ENCODE peak calls at places on chromosomes 7 and 10, in four cellular contexts. C, J, U and D are unnamed samples.

GRCh38 chr10:71726673-71727428 is 7.3 kb upstream of the C10orf105 start:
- DNase-seq in U (peak), C (no peak), J (no peak), D (peak)

GRCh38 chr10:110498982-110499795 is 1.5 kb downstream of the DUSP5 start:
- DNase-seq in J (no peak), U (peak), C (peak), D (no peak)

GRCh38 chr10:88004451-88004850 is 141.0 kb downstream of the PTEN start:
- DNase-seq in J (no peak), C (no peak), U (no peak), D (no peak)

GRCh38 chr7:128874140-128875031 is 11.7 kb downstream of the ATP6V1F start:
- DNase-seq in J (no peak), C (peak), U (no peak), D (no peak)

GRCh38 chr7:139774376-139774775 is 3.4 kb downstream of the HIPK2 start:
- DNase-seq in C (no peak), J (no peak), U (no peak), D (no peak)

GRCh38 chr7:92158660-92159575 is 20.0 kb downstream of the LRRD1 start:
- DNase-seq in C (no peak), J (no peak), U (no peak), D (no peak)

GRCh38 chr7:133703547-133703946 is 423.6 kb upstream of the LRGUK start:
- DNase-seq in U (no peak), J (no peak), C (no peak), D (no peak)

GRCh38 chr10:124648738-124649137 is 95.4 kb downstream of the FAM53B start:
- DNase-seq in J (no peak), U (peak), C (no peak), D (peak)

GRCh38 chr10:76117949-76118348 is 686.5 kb downstream of the LRMDA start:
- DNase-seq in J (no peak), U (no peak), C (no peak), D (no peak)

GRCh38 chr7:151087247-151088018 is 1.2 kb downstream of the AGAP3 start:
- DNase-seq in U (peak), C (peak), J (no peak), D (peak)

GRCh38 chr7:151085329-151085690 is 965 bp upstream of the AGAP3 start:
- DNase-seq in U (no peak), C (no peak), J (no peak), D (no peak)

GRCh38 chr7:151083824-151084160 is 499 bp upstream of the TMUB1 start:
- DNase-seq in C (no peak), J (no peak), U (no peak), D (no peak)

GRCh38 chr7:151086802-151087246 is 549 bp downstream of the AGAP3 start:
- DNase-seq in U (peak), C (peak), J (no peak), D (peak)

DNA sequence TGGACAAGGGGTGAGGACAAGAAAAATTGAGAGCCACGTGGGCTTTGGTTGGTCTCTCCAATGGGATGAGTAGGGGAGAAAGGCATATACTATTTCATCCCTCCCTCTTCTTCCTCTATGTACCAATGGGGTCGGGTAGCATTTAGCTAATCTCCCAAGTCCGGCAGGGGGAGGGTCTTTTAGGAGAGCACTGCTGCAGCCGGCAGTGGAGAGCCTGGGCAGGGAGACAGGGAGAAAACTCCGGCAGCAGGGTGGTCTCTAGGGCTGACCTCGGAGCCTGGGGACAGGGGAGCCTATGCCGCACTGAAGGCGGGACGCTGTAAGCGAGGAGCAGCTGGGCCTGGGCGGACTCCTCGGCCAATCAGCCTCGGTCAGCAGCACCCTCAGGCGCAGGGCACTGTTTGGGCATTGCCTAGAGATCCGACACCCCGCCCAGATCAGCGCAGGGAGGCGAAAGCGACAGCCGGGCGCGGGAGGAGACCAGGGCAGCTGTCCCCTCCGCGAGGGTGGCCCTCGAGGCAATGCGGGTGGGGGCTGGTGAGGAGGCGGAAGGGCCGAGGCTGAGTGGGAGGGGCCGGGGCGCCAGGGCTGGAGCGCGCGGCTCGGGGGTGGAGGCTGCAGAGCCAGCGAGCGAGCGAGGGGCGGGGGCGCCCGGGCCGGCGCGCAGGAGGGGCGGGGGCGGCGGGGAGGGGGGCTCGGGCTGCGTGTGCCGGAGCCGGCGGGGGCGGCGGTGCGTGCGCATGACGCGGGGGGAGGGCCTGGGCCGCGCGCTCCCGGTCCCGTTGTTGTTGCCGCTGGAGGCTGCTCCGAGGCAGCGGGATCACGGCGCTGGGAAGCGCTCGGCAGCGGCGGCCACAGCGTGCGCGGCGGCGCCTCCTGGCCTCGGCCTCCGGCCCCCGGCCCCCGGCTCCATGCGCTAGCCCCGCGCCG is at the start of gene AGAP3:
- DNase-seq in J (peak), U (peak), C (peak), D (peak)
- TF ChIP-seq POLR2A in J (peak), U (peak), C (no peak), D (peak)

DNA sequence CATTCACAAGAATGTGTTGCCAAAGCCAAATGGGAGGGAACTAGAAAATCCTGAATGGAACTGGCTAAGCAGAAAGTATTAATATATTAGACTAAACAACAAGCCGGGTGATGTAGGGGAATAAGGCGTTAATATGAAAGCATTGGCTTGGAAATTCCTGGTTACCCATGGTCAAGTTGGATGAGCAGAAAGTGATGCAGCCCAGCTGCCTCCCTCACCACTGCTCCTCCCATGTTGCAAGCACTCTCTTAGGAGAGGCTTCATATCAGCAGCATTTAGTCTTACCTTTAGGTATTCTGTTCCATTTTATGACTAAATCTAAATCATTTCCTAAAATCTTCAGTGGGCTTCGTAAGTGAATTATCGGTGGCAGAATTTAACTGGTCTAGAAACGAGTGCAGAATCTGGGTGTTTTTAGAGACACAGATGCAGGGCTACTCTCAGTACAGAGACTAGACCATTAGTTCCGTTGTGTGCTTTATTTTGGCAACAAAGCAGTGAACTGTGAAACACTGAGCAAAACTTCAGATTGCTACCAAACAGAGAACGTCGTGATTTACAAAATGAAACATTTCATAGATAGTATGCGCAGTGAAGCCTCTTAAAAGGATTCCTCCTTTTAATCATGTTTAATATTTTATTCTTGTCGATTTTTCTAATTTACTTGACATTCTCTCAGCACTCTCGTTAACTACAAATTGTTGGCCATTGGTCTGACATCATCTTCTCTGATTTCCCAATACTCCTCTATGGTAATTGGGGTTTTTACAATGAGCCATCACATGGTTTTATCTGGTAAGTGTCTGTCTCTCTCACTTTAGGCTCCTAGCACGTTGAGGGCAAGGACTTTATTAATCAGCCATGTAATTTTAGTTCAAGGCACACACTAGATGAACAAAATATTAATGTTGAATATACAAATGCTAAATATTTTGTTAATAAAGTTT is 22.0 kb upstream of the HGF start:
- DNase-seq in C (no peak), J (no peak), U (peak), D (no peak)
- TF ChIP-seq POLR2A in C (no peak), J (no peak), U (no peak), D (no peak)

GRCh38 chr7:5393328-5393727 is 30.3 kb downstream of the TNRC18 start:
- DNase-seq in C (no peak), U (no peak), J (no peak), D (no peak)

GRCh38 chr7:5393748-5394147 is 29.9 kb downstream of the TNRC18 start:
- DNase-seq in U (no peak), C (no peak), J (no peak), D (no peak)

GRCh38 chr7:5395246-5395645 is 28.4 kb downstream of the TNRC18 start:
- DNase-seq in C (no peak), U (peak), J (no peak), D (peak)

GRCh38 chr7:5396542-5396941 is 27.1 kb downstream of the TNRC18 start:
- DNase-seq in J (peak), C (no peak), U (peak), D (peak)

DNA sequence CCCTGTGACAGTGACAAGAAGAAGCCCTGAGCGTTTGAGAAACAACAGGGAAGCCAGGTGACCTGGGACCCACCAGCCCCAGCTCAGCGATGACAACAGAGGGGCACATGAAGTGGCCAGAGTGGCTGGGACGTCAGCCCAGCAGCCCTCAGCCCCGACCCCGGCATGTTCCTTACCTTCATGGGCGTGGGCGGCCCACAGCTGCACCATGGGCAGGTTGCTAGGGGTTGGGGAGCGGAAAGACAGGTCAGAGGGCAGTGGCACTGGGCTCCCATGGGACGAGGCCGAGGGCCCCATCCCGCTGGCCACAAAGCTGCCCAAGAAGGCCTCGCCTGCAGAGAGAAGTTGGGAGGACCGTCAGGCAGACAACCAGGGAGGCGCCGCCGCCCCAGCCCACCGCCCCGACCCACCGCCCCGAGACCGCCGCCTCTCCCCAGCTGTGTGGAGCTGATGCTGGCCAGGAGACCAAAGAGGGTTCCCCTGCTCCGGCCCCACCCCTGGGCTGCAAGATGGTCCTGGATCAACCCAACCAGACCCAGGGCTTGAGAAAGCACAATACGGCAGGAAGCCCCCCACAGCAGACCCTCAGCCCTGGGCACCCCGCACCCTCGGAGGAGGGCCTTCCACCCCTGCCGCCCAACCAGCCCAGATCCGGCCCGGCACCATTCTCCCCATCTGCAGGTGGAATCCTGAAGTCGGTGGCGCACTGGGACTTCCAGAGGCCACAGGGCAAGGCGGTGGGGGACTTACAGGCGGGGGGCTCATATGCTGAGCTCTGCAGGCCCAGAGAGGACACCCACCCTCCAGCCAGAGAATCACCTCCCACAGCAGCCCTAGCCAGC is 29.1 kb downstream of the TNRC18 start:
- DNase-seq in U (no peak), C (no peak), J (no peak), D (no peak)
- TF ChIP-seq POLR2A in U (no peak), C (no peak), J (no peak), D (no peak)

DNA sequence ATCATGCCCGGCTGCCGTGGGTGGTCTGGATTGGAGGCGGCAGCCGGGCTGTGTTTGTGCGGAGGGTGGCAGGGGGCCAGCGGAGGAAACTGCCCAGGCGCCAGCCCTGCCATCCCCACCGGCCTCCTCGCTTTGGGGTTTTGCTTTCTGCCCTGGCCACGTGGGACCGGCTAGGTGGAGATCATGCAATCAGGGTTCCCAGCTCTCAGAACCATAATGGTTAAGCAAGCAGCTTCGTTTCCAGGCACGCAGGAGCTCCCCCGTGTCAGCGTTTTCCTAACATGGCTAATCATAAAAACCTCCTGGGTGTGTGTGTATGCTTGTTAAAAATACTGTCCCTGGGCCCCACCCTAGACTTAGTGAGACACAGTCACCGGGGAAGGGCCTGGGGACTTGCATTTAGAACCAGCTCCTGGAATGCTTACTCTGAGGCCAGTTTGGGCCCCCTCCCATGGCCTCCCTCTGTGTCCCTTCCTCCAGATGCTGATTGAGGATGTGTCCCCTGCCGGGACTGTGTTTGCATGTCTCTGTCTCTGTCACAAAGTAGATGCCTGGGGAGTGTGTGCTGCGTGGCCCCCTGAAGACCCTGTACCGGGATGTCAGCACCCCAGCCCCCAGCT is 119.3 kb downstream of the CUX1 start:
- DNase-seq in U (no peak), J (no peak), C (peak), D (no peak)
- TF ChIP-seq POLR2A in U (no peak), J (no peak), C (no peak), D (no peak)